ENCODE peak calls at places on chromosomes 1 and 21, in seven cellular contexts. J is body of pancreas, O is gastrocnemius medialis, M is cardiac fibroblast, L is HCT116, H is heart left ventricle, X is AG10803. C is an unnamed sample.

GRCh38 chr1:203086992-203087763 is 1.4 kb upstream of the MYOG start:
- DNase-seq in J (no peak), O (no peak), M (no peak), L (no peak), H (no peak), X (no peak), C (no peak)

GRCh38 chr1:224245188-224245587 is 62.1 kb downstream of the DEGS1 start:
- DNase-seq in J (peak; percentile 27), O (peak; percentile 30), M (peak; percentile 66), L (no peak), H (peak; percentile 81), X (peak; percentile 3), C (peak; percentile 65)

GRCh38 chr1:230487773-230488428 is 61.8 kb upstream of the PGBD5 start:
- DNase-seq in J (peak; percentile 37), O (no peak), M (no peak), L (no peak), H (no peak), X (no peak), C (no peak)

GRCh38 chr1:68128820-68129219 is 78.4 kb upstream of the DIRAS3 start:
- DNase-seq in J (no peak), O (peak; percentile 32), M (no peak), L (no peak), H (no peak), X (no peak), C (peak; percentile 66)

GRCh38 chr1:168960595-168960994 is 145.9 kb upstream of the ATP1B1 start:
- DNase-seq in J (no peak), O (no peak), M (peak; percentile 12), L (no peak), H (no peak), X (no peak), C (no peak)

GRCh38 chr1:201119206-201119814 is 7.1 kb upstream of the CACNA1S start:
- DNase-seq in J (peak; percentile 38), O (peak; percentile 47), M (peak; percentile 38), L (peak; percentile 39), H (no peak), X (peak; percentile 17), C (peak; percentile 73)

GRCh38 chr1:59673575-59674467 is 140.9 kb upstream of the HOOK1 start:
- DNase-seq in J (peak; percentile 69), O (peak; percentile 64), M (no peak), L (no peak), H (no peak), X (no peak), C (no peak)

GRCh38 chr1:69421286-69421685 is 146.4 kb upstream of the LRRC7 start:
- DNase-seq in J (no peak), O (no peak), M (no peak), L (no peak), H (no peak), X (no peak), C (no peak)

GRCh38 chr1:237108299-237109040 is 66.5 kb downstream of the RYR2 start:
- DNase-seq in J (no peak), O (no peak), M (no peak), L (no peak), H (no peak), X (no peak), C (no peak)

GRCh38 chr1:26694185-26694572 is 1.6 kb upstream of the ARID1A start:
- DNase-seq in J (no peak), O (no peak), M (peak; percentile 46), L (no peak), H (no peak), X (no peak), C (no peak)

GRCh38 chr1:46493316-46494032 is 3.8 kb downstream of the DMBX1 start:
- DNase-seq in J (no peak), O (no peak), M (no peak), L (no peak), H (peak; percentile 51), X (no peak), C (no peak)

GRCh38 chr1:226645279-226645976 is 93.7 kb downstream of the ITPKB start:
- DNase-seq in J (peak; percentile 0), O (no peak), M (no peak), L (no peak), H (peak; percentile 27), X (no peak), C (peak; percentile 32)

GRCh38 chr1:80533775-80534314 is 1266.9 kb upstream of the ADGRL2 start:
- DNase-seq in J (no peak), O (no peak), M (no peak), L (no peak), H (no peak), X (no peak), C (no peak)

GRCh38 chr1:213244664-213245091 is 193.6 kb downstream of the RPS6KC1 start:
- DNase-seq in J (no peak), O (no peak), M (peak; percentile 75), L (peak; percentile 13), H (no peak), X (peak; percentile 63), C (no peak)

GRCh38 chr1:5933676-5934057 is 58.6 kb downstream of the NPHP4 start:
- DNase-seq in J (no peak), O (no peak), M (peak; percentile 64), L (no peak), H (no peak), X (peak; percentile 80), C (no peak)

GRCh38 chr1:38561699-38562098 is 297.9 kb downstream of the RRAGC start:
- DNase-seq in J (no peak), O (no peak), M (no peak), L (no peak), H (no peak), X (no peak), C (no peak)

GRCh38 chr1:53938136-53938830 is 7.2 kb downstream of the IFT25 start:
- DNase-seq in J (no peak), O (no peak), M (no peak), L (no peak), H (no peak), X (no peak), C (no peak)

GRCh38 chr1:206039046-206039929 is 13.7 kb upstream of the RHEX start:
- DNase-seq in J (no peak), O (no peak), M (no peak), L (no peak), H (no peak), X (no peak), C (no peak)

GRCh38 chr1:243849089-243850012 is 692 bp downstream of the AKT3 start:
- DNase-seq in J (peak; percentile 49), O (peak; percentile 48), M (peak; percentile 77), L (no peak), H (peak; percentile 81), X (peak; percentile 76), C (peak; percentile 66)

GRCh38 chr1:24904731-24905354 is 25.2 kb downstream of the RUNX3 start:
- DNase-seq in J (no peak), O (no peak), M (no peak), L (no peak), H (no peak), X (no peak), C (no peak)

GRCh38 chr21:27713159-27714109 is 746.5 kb upstream of the ADAMTS5 start:
- DNase-seq in J (peak; percentile 20), O (no peak), M (peak; percentile 27), L (no peak), H (no peak), X (no peak), C (no peak)

GRCh38 chr21:44088401-44088780 is 18.8 kb upstream of the PWP2 start:
- DNase-seq in J (no peak), O (no peak), M (no peak), L (no peak), H (no peak), X (no peak), C (no peak)

GRCh38 chr1:229704157-229704556 is 78.1 kb downstream of the URB2 start:
- DNase-seq in J (no peak), O (no peak), M (no peak), L (no peak), H (no peak), X (no peak), C (no peak)

GRCh38 chr1:150150511-150151021 is 850 bp downstream of the PLEKHO1 start:
- DNase-seq in J (no peak), O (no peak), M (no peak), L (no peak), H (peak; percentile 68), X (no peak), C (peak; percentile 71)

GRCh38 chr1:85343213-85343611 is 66.8 kb upstream of the BCL10 start:
- DNase-seq in J (peak; percentile 21), O (no peak), M (peak; percentile 79), L (no peak), H (no peak), X (peak; percentile 79), C (no peak)

GRCh38 chr1:118660769-118661168 is 327.4 kb downstream of the TBX15 start:
- DNase-seq in J (no peak), O (no peak), M (no peak), L (no peak), H (no peak), X (no peak), C (no peak)
- TF ChIP-seq CTCF in J (no peak), O (no peak), M (no peak), L (no peak), H (no peak), X (no peak), C (no peak)

GRCh38 chr1:8241417-8242014 is 76.4 kb upstream of the SLC45A1 start:
- DNase-seq in J (no peak), O (no peak), M (no peak), L (no peak), H (no peak), X (no peak), C (no peak)

GRCh38 chr1:8239306-8240023 is 78.4 kb upstream of the SLC45A1 start:
- DNase-seq in J (no peak), O (no peak), M (peak; percentile 48), L (no peak), H (no peak), X (no peak), C (no peak)

GRCh38 chr1:8242498-8242897 is 75.4 kb upstream of the SLC45A1 start:
- DNase-seq in J (no peak), O (no peak), M (no peak), L (no peak), H (no peak), X (no peak), C (no peak)

GRCh38 chr1:8238141-8239038 is 79.5 kb upstream of the SLC45A1 start:
- DNase-seq in J (no peak), O (no peak), M (peak; percentile 83), L (no peak), H (no peak), X (peak; percentile 95), C (no peak)

DNA sequence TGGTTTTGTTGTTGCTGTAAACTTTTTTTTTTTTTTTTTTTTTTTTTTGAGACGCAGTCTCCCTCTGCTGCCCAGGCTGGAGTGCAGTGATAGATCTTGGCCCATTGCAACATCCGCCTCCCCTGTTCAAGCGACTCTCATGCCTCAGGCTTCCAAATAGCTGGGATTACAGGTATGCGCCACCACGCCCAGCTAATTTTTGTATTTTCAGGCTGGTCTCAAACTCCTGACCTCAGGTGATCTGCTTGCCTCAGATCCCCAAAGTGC is 78.9 kb upstream of the SLC45A1 start:
- DNase-seq in J (peak; percentile 60), O (peak; percentile 43), M (peak; percentile 78), L (peak; percentile 29), H (no peak), X (peak; percentile 71), C (peak; percentile 29)
- TF ChIP-seq CTCF in J (peak; percentile 15), O (no peak), M (peak; percentile 52), L (no peak), H (peak; percentile 29), X (peak; percentile 59), C (peak; percentile 17)

GRCh38 chr1:116020668-116021272 is 44.5 kb downstream of the SLC22A15 start:
- DNase-seq in J (peak; percentile 76), O (no peak), M (peak; percentile 78), L (peak; percentile 57), H (peak; percentile 60), X (peak; percentile 63), C (no peak)
- TF ChIP-seq CTCF in J (peak; percentile 71), O (no peak), M (peak; percentile 72), L (peak; percentile 52), H (peak; percentile 52), X (peak; percentile 69), C (peak; percentile 19)

GRCh38 chr1:109773900-109774485 is 10.3 kb upstream of the EPS8L3 start:
- DNase-seq in J (no peak), O (no peak), M (no peak), L (no peak), H (no peak), X (no peak), C (peak; percentile 47)
- TF ChIP-seq CTCF in J (peak; percentile 5), O (no peak), M (no peak), L (no peak), H (no peak), X (no peak), C (no peak)